ENCODE peak calls at places on chromosomes 5 and 9, in six cellular contexts. I is A549, W is H1, N is endothelial cell of umbilical vein, D is GM12878, A is HCT116. Y is an unnamed sample.

GRCh38 chr5:148991606-148992005 is 71.3 kb downstream of the SH3TC2 start:
- DNase-seq in D (no peak), A (no peak), N (no peak), W (no peak), I (no peak), Y (no peak)

GRCh38 chr5:125659316-125660071 is 763.7 kb upstream of the GRAMD2B start:
- DNase-seq in D (no peak), A (no peak), I (no peak), W (no peak), N (peak), Y (no peak)

GRCh38 chr9:19481971-19482404 is 73.2 kb downstream of the ACER2 start:
- DNase-seq in W (no peak), I (no peak), A (no peak), N (no peak), D (no peak), Y (no peak)

GRCh38 chr5:169914766-169915165 is 65.5 kb downstream of the INSYN2B start:
- DNase-seq in W (no peak), D (no peak), N (peak), I (no peak), A (no peak), Y (no peak)

GRCh38 chr9:97602430-97602829 is 30.7 kb downstream of the TSTD2 start:
- DNase-seq in I (no peak), A (no peak), N (no peak), D (no peak), W (no peak), Y (no peak)

GRCh38 chr9:135039266-135039870 is 48.1 kb upstream of the OLFM1 start:
- DNase-seq in N (no peak), W (no peak), D (no peak), I (no peak), A (no peak), Y (no peak)

GRCh38 chr9:81690251-81690851 is 1.0 kb upstream of the TLE1 start:
- DNase-seq in I (peak), N (no peak), D (no peak), A (no peak), W (no peak), Y (no peak)

GRCh38 chr9:127209948-127210621 is 54.5 kb upstream of the GARNL3 start:
- DNase-seq in N (no peak), W (no peak), D (no peak), I (no peak), A (no peak), Y (no peak)

GRCh38 chr5:17186271-17186670 is 31.2 kb upstream of the BASP1 start:
- DNase-seq in D (no peak), I (no peak), A (no peak), N (no peak), W (no peak), Y (no peak)

GRCh38 chr5:77066823-77067442 is 20.2 kb downstream of the ZBED3 start:
- DNase-seq in A (no peak), N (no peak), I (no peak), D (no peak), W (no peak), Y (peak)

GRCh38 chr9:131276891-131277672 is 772 bp upstream of the FAM78A start:
- DNase-seq in A (no peak), W (no peak), I (no peak), N (peak), D (no peak), Y (peak)

GRCh38 chr9:111597852-111598729 is 1.4 kb downstream of the PTGR1 start:
- DNase-seq in D (no peak), I (peak), A (peak), N (peak), W (peak), Y (peak)

GRCh38 chr5:68296895-68297294 is 81.3 kb downstream of the PIK3R1 start:
- DNase-seq in A (no peak), D (no peak), I (no peak), W (no peak), N (no peak), Y (no peak)

GRCh38 chr9:88187631-88188030 is 49.4 kb upstream of the SPATA31C2 start:
- DNase-seq in A (no peak), I (no peak), N (no peak), D (no peak), W (no peak), Y (no peak)

GRCh38 chr9:13529321-13530104 is 250.0 kb upstream of the MPDZ start:
- DNase-seq in N (no peak), I (no peak), D (no peak), A (no peak), W (no peak), Y (no peak)
- TF ChIP-seq MAX in N (no peak), I (no peak), D (no peak), A (no peak), W (no peak), Y (no peak)

DNA sequence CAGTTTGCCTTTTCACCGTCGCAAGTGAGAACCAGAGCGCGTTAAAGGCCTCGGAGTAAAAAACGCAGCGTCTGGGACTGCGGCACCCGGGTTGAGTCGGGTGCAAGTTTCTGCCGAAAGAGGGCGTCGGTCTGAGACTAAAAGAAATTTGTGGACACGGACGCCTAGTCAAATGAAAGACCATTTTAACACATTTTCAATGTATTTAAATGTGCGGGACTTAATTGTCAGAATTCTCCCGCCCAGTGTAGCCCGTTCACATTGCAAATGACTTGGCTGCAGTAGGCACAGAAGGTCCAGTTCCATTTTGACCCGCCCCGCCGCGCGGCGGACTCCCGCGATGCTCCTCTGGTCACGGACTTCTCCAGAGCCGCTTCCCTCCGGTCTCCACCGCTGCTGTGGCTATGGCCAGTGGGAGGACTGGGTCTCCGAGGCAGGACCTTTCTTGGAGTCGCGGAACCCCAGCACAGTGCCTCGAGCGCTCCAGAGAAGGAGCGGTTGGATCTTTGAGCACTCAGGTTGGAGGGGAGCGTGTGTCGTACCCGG is 1.3 kb upstream of the NPR3 start:
- DNase-seq in A (peak), I (peak), N (peak), D (no peak), W (peak), Y (peak)
- TF ChIP-seq CTCF in A (peak), I (peak), N (peak), D (peak), W (peak), Y (peak)

DNA sequence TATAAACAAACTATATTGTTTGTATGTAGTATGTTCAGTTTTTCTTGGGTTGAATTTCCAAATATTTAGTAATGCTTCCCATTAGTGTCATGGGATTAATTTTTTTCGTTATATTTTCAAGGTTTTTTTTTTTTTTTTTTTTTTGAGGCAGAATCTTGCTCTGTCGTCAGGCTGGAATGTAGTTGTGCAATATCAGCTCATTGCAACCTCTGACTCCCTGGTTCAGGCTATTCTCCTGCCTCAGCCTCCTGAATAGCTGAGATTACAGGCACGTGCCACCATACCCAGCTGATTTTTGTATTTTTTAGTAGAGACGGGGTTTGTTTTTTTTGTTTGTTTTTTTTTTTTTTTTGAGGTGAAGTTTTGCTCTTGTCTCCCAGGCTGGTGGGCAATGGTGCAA is 10.6 kb downstream of the DDX46 start:
- DNase-seq in W (no peak), D (no peak), I (peak), A (no peak), N (no peak), Y (peak)
- TF ChIP-seq MAX in W (no peak), D (no peak), I (no peak), A (no peak), N (no peak), Y (no peak)

GRCh38 chr9:37753489-37754190 is at the start of gene TRMT10B:
- DNase-seq in I (peak), W (peak), A (peak), N (peak), D (peak), Y (peak)
- TF ChIP-seq CTCF in I (no peak), W (no peak), A (no peak), N (peak), D (no peak), Y (no peak)

DNA sequence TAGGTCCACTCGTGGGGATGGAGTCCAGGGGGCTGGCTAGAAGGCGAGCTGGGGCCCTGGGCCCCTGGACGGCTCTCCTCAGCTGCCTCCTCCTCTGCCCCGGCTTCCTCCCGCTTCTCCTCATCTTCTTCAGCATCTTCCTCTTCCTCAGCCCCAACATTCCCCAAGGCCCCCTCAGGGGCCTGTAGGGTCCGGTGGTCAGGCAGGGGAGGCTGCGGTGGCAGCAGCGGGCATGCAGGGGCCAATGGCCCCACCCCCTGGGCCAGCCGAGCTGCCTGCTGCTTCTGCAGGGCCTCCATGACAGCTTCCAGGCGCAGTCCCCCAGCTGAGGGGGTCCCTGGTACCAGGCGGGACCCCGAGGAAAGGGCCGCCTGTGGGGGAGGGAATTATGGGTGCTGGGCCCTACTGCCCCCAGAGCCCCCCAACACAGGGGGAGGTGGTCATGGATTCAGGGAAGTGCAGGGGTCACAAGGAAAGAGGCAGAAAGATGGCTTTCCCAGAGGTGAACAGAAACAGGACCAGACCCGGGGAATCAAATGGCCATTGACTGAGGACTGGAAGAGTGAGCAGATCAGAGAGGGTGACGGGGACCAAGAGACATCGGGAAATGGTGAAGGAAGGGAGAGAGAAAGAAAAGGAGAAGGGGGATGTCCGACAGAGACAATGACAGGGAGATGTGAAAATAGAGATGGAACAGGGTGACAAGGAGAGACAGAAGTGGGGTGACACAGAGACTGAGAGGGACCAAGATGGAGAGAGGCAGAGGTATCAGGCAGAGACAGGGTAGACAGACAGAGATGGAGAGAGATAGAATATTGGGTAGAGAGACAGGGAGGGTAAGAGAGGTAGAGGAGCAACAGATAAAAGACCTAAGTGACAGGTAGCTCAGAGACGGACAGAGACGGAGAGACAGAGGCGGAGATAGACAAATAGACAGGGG is 880 bp downstream of the ARID3C start:
- DNase-seq in A (no peak), I (no peak), N (no peak), D (no peak), W (no peak), Y (no peak)
- TF ChIP-seq MAX in A (no peak), I (no peak), N (no peak), D (no peak), W (no peak), Y (no peak)

DNA sequence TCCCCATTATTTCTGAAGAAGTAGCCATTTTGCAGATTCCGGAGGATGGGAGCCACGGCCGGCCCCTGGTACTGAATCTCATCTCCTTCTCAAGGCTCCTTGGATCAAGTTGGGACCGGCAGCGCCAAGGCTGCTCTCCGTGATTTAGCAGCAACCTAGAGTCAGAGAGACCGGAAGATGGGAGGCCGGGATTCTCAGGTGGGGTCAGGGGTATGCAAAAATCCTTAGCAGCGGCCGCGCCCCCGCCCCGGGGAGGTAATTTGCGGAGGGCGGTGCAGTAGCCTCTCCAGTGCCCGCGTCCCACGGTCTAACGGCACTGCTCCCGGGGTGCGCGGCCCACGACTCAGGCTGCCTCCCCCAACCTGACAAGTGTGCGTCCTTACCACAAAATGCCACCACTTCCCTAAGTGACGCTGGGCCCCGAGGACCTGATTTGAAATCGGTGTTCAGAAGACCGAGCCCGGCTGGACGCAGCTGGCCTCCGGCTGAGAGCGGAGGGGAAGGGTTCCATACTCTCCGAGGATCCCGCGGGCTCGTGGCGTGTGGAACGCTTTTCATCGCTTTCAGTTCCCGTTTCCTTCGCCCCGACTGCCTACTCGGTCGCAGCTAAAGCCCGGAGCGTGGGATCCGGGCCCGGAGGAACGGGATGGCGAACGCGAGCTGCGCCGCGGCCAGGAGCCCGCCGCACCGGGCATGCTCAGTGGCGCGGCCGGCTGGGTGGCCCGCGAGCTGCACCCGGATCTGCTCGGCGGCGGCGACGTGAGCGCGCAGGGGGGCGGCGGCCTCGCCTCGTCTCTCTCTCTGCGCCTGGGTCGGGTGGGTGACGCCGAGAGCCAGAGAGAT is at the start of gene SCAMP1:
- DNase-seq in D (peak), A (peak), W (peak), N (peak), I (peak), Y (peak)
- TF ChIP-seq CTCF in D (peak), A (peak), W (peak), N (peak), I (no peak), Y (no peak)

DNA sequence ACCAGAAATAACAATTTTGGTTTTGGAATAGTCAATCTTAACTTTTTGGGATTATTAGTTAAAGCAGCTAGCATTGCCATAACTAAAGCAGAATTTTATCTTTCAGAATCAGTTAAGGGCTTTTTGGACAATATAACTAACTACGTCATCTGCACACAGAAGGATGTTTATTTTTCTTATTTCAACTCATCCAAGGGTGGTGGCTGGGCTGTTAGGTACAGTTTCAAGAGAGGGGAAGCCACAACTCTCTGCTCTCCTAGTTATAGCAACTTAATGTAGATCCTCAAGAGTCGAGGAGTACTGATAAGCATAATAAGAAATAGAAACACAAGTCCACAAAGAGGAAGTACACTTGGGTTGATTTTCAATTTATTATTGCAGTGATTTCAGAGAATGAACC is 65.6 kb downstream of the ANKRD55 start:
- DNase-seq in W (no peak), A (no peak), I (no peak), N (peak), D (no peak), Y (no peak)
- TF ChIP-seq MAX in W (no peak), A (no peak), I (no peak), N (no peak), D (no peak), Y (no peak)

GRCh38 chr9:78235296-78235770 is 542 bp upstream of the CEP78 start:
- DNase-seq in W (no peak), N (peak), A (no peak), I (no peak), D (no peak), Y (peak)

GRCh38 chr9:78235771-78236510 is at the start of gene CEP78:
- DNase-seq in W (peak), A (peak), D (peak), I (peak), N (peak), Y (peak)

GRCh38 chr9:78236511-78236950 is 656 bp downstream of the CEP78 start:
- DNase-seq in N (no peak), W (no peak), A (no peak), I (peak), D (no peak), Y (no peak)

GRCh38 chr9:78239506-78239905 is 3.6 kb downstream of the CEP78 start:
- DNase-seq in D (no peak), I (peak), N (no peak), A (no peak), W (no peak), Y (no peak)

GRCh38 chr9:78238061-78239038 is 2.5 kb downstream of the CEP78 start:
- DNase-seq in D (no peak), W (no peak), N (no peak), I (no peak), A (no peak), Y (no peak)
- TF ChIP-seq CTCF in D (no peak), W (no peak), N (no peak), I (no peak), A (no peak), Y (no peak)

DNA sequence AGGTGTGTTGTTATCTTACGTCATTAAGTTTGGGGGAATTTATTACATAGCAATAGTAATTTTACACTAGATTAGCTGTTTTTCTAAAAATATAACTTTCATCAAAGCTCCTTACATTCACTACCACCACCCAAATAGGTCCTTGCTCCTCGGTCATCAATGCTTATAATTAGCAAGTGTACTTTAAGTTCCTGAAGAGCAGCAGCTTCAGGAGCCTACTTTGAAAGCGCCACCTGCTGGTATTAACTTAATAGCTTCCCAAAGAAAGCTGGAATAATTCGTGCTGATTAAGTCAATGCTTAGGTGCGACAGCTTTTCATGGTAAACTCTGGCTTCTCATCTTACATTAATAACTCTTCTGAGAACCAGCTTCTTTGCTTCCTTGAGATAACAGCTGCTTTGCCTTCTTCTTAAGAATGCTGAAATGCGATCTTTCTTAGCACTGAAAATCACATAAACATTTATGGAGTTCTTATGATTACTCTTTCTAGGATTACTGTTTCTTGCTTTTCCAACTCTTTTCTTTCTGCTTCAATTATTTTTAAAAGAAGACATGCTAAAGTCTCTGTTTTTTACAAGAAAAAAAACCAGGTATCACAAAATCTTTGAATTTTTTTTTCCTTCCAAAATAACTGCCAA is 10.0 kb upstream of the C5 start:
- DNase-seq in N (peak), A (peak), D (no peak), W (no peak), I (peak), Y (peak)
- TF ChIP-seq MAX in N (no peak), A (no peak), D (no peak), W (no peak), I (no peak), Y (no peak)

Y was measured in NB4.